ENCODE peak calls at places on chromosomes 12 and 14, in nine cellular contexts. One of them, this sample, is unnamed.

GRCh38 chr12:115210533-115211252 is 526.7 kb upstream of the TBX3 start:
- DNase-seq in heart left ventricle: no peak
- DNase-seq in T-helper 17 cell: no peak
- DNase-seq in CD4-positive, alpha-beta memory T cell: no peak
- DNase-seq in cardiac muscle cell: no peak
- DNase-seq in upper lobe of right lung: no peak
- DNase-seq in CD8-positive, alpha-beta T cell: no peak
- DNase-seq in tibial nerve: no peak
- DNase-seq in iPS DF 6.9: no peak
- DNase-seq in this sample: no peak

GRCh38 chr12:31732926-31733548 is 4.2 kb upstream of the AMN1 start:
- DNase-seq in iPS DF 6.9: no peak
- DNase-seq in T-helper 17 cell: no peak
- DNase-seq in heart left ventricle: no peak
- DNase-seq in CD4-positive, alpha-beta memory T cell: peak; percentile 47
- DNase-seq in upper lobe of right lung: no peak
- DNase-seq in CD8-positive, alpha-beta T cell: no peak
- DNase-seq in tibial nerve: no peak
- DNase-seq in cardiac muscle cell: peak; percentile 80
- DNase-seq in this sample: no peak

GRCh38 chr12:52059582-52060497 is 8.6 kb downstream of the NR4A1 start:
- DNase-seq in tibial nerve: no peak
- DNase-seq in CD4-positive, alpha-beta memory T cell: no peak
- DNase-seq in cardiac muscle cell: peak; percentile 27
- DNase-seq in CD8-positive, alpha-beta T cell: no peak
- DNase-seq in T-helper 17 cell: no peak
- DNase-seq in heart left ventricle: peak; percentile 50
- DNase-seq in upper lobe of right lung: peak; percentile 65
- DNase-seq in iPS DF 6.9: no peak
- DNase-seq in this sample: no peak

GRCh38 chr14:100426331-100426730 is 103.2 kb downstream of the SLC25A47 start:
- DNase-seq in CD8-positive, alpha-beta T cell: no peak
- DNase-seq in tibial nerve: no peak
- DNase-seq in upper lobe of right lung: no peak
- DNase-seq in heart left ventricle: no peak
- DNase-seq in CD4-positive, alpha-beta memory T cell: no peak
- DNase-seq in cardiac muscle cell: no peak
- DNase-seq in T-helper 17 cell: no peak
- DNase-seq in iPS DF 6.9: no peak
- DNase-seq in this sample: no peak

GRCh38 chr14:61514006-61514830 is 181.1 kb upstream of the HIF1A start:
- DNase-seq in iPS DF 6.9: no peak
- DNase-seq in T-helper 17 cell: no peak
- DNase-seq in upper lobe of right lung: no peak
- DNase-seq in CD8-positive, alpha-beta T cell: no peak
- DNase-seq in CD4-positive, alpha-beta memory T cell: no peak
- DNase-seq in cardiac muscle cell: peak; percentile 88
- DNase-seq in heart left ventricle: no peak
- DNase-seq in tibial nerve: no peak
- DNase-seq in this sample: no peak

GRCh38 chr12:108635201-108635996 is 1.7 kb upstream of the SELPLG start:
- DNase-seq in tibial nerve: no peak
- DNase-seq in cardiac muscle cell: no peak
- DNase-seq in T-helper 17 cell: no peak
- DNase-seq in heart left ventricle: peak; percentile 19
- DNase-seq in upper lobe of right lung: no peak
- DNase-seq in CD8-positive, alpha-beta T cell: no peak
- DNase-seq in CD4-positive, alpha-beta memory T cell: peak; percentile 82
- DNase-seq in iPS DF 6.9: no peak
- DNase-seq in this sample: peak; percentile 96

GRCh38 chr12:39441963-39442894 is 691 bp downstream of the KIF21A start:
- DNase-seq in CD4-positive, alpha-beta memory T cell: peak; percentile 56
- DNase-seq in CD8-positive, alpha-beta T cell: peak; percentile 7
- DNase-seq in T-helper 17 cell: peak; percentile 21
- DNase-seq in cardiac muscle cell: peak; percentile 46
- DNase-seq in upper lobe of right lung: no peak
- DNase-seq in tibial nerve: peak; percentile 18
- DNase-seq in iPS DF 6.9: no peak
- DNase-seq in heart left ventricle: peak; percentile 32
- DNase-seq in this sample: peak; percentile 40

GRCh38 chr12:14577344-14577743 is 9.7 kb upstream of the PLBD1 start:
- DNase-seq in T-helper 17 cell: no peak
- DNase-seq in CD8-positive, alpha-beta T cell: no peak
- DNase-seq in heart left ventricle: no peak
- DNase-seq in tibial nerve: no peak
- DNase-seq in iPS DF 6.9: no peak
- DNase-seq in cardiac muscle cell: peak; percentile 23
- DNase-seq in CD4-positive, alpha-beta memory T cell: no peak
- DNase-seq in upper lobe of right lung: no peak
- DNase-seq in this sample: peak; percentile 55

GRCh38 chr14:105945891-105946290 is 419.5 kb downstream of the TMEM121 start:
- DNase-seq in tibial nerve: no peak
- DNase-seq in heart left ventricle: peak; percentile 5
- DNase-seq in cardiac muscle cell: no peak
- DNase-seq in CD4-positive, alpha-beta memory T cell: no peak
- DNase-seq in upper lobe of right lung: no peak
- DNase-seq in T-helper 17 cell: no peak
- DNase-seq in iPS DF 6.9: no peak
- DNase-seq in CD8-positive, alpha-beta T cell: no peak
- DNase-seq in this sample: no peak

GRCh38 chr14:89908712-89909450 is 45.6 kb downstream of the EFCAB11 start:
- DNase-seq in upper lobe of right lung: no peak
- DNase-seq in tibial nerve: no peak
- DNase-seq in iPS DF 6.9: no peak
- DNase-seq in CD8-positive, alpha-beta T cell: no peak
- DNase-seq in cardiac muscle cell: no peak
- DNase-seq in heart left ventricle: no peak
- DNase-seq in CD4-positive, alpha-beta memory T cell: no peak
- DNase-seq in T-helper 17 cell: no peak
- DNase-seq in this sample: no peak

GRCh38 chr12:30304528-30304927 is 391.1 kb downstream of the IPO8 start:
- DNase-seq in cardiac muscle cell: no peak
- DNase-seq in iPS DF 6.9: no peak
- DNase-seq in T-helper 17 cell: no peak
- DNase-seq in tibial nerve: no peak
- DNase-seq in upper lobe of right lung: no peak
- DNase-seq in CD8-positive, alpha-beta T cell: no peak
- DNase-seq in heart left ventricle: no peak
- DNase-seq in CD4-positive, alpha-beta memory T cell: no peak
- DNase-seq in this sample: no peak

GRCh38 chr12:126389215-126389841 is 1324.1 kb downstream of the AACS start:
- DNase-seq in cardiac muscle cell: peak; percentile 75
- DNase-seq in upper lobe of right lung: no peak
- DNase-seq in iPS DF 6.9: no peak
- DNase-seq in tibial nerve: no peak
- DNase-seq in heart left ventricle: no peak
- DNase-seq in T-helper 17 cell: no peak
- DNase-seq in CD4-positive, alpha-beta memory T cell: no peak
- DNase-seq in CD8-positive, alpha-beta T cell: no peak
- DNase-seq in this sample: no peak

GRCh38 chr14:51304956-51305355 is 64.9 kb downstream of the TMX1 start:
- DNase-seq in CD4-positive, alpha-beta memory T cell: no peak
- DNase-seq in T-helper 17 cell: no peak
- DNase-seq in CD8-positive, alpha-beta T cell: no peak
- DNase-seq in iPS DF 6.9: no peak
- DNase-seq in tibial nerve: no peak
- DNase-seq in upper lobe of right lung: no peak
- DNase-seq in heart left ventricle: no peak
- DNase-seq in cardiac muscle cell: peak; percentile 84
- DNase-seq in this sample: no peak

GRCh38 chr12:112941528-112942335 is 3.5 kb downstream of the OAS3 start:
- DNase-seq in iPS DF 6.9: no peak
- DNase-seq in heart left ventricle: no peak
- DNase-seq in T-helper 17 cell: no peak
- DNase-seq in cardiac muscle cell: no peak
- DNase-seq in upper lobe of right lung: no peak
- DNase-seq in tibial nerve: no peak
- DNase-seq in CD4-positive, alpha-beta memory T cell: no peak
- DNase-seq in CD8-positive, alpha-beta T cell: no peak
- DNase-seq in this sample: no peak

GRCh38 chr12:103442187-103442564 is 53.6 kb downstream of the C12orf42 start:
- DNase-seq in upper lobe of right lung: no peak
- DNase-seq in CD4-positive, alpha-beta memory T cell: no peak
- DNase-seq in cardiac muscle cell: no peak
- DNase-seq in CD8-positive, alpha-beta T cell: no peak
- DNase-seq in iPS DF 6.9: no peak
- DNase-seq in heart left ventricle: no peak
- DNase-seq in tibial nerve: no peak
- DNase-seq in T-helper 17 cell: no peak
- DNase-seq in this sample: no peak

GRCh38 chr12:125071456-125071855 is 6.2 kb downstream of the AACS start:
- DNase-seq in T-helper 17 cell: no peak
- DNase-seq in iPS DF 6.9: no peak
- DNase-seq in cardiac muscle cell: no peak
- DNase-seq in tibial nerve: no peak
- DNase-seq in CD8-positive, alpha-beta T cell: no peak
- DNase-seq in CD4-positive, alpha-beta memory T cell: no peak
- DNase-seq in heart left ventricle: no peak
- DNase-seq in upper lobe of right lung: no peak
- DNase-seq in this sample: peak; percentile 76

GRCh38 chr12:76288218-76288617 is 60.0 kb downstream of the BBS10 start:
- DNase-seq in heart left ventricle: no peak
- DNase-seq in cardiac muscle cell: no peak
- DNase-seq in upper lobe of right lung: no peak
- DNase-seq in CD4-positive, alpha-beta memory T cell: no peak
- DNase-seq in tibial nerve: no peak
- DNase-seq in CD8-positive, alpha-beta T cell: no peak
- DNase-seq in iPS DF 6.9: no peak
- DNase-seq in T-helper 17 cell: no peak
- DNase-seq in this sample: no peak

GRCh38 chr12:76290963-76291859 is 57.0 kb downstream of the BBS10 start:
- DNase-seq in tibial nerve: no peak
- DNase-seq in CD8-positive, alpha-beta T cell: no peak
- DNase-seq in cardiac muscle cell: no peak
- DNase-seq in upper lobe of right lung: no peak
- DNase-seq in iPS DF 6.9: no peak
- DNase-seq in heart left ventricle: no peak
- DNase-seq in T-helper 17 cell: no peak
- DNase-seq in CD4-positive, alpha-beta memory T cell: no peak
- DNase-seq in this sample: no peak
- H3K9me3 ChIP-seq in tibial nerve: no peaks in the 10 kb centered on the region
- H3K9me3 ChIP-seq in CD8-positive, alpha-beta T cell: no peaks in the 10 kb centered on the region
- H3K9me3 ChIP-seq in cardiac muscle cell: no peaks in the 10 kb centered on the region
- H3K9me3 ChIP-seq in upper lobe of right lung: no peaks in the 10 kb centered on the region
- H3K9me3 ChIP-seq in iPS DF 6.9: no peaks in the 10 kb centered on the region
- H3K9me3 ChIP-seq in heart left ventricle: no peaks in the 10 kb centered on the region
- H3K9me3 ChIP-seq in T-helper 17 cell: no peaks in the 10 kb centered on the region
- H3K9me3 ChIP-seq in CD4-positive, alpha-beta memory T cell: no peaks in the 10 kb centered on the region
- H3K9me3 ChIP-seq in this sample: no peaks in the 10 kb centered on the region

GRCh38 chr14:66165337-66165736 is 320.8 kb upstream of the CCDC196 start:
- DNase-seq in CD8-positive, alpha-beta T cell: no peak
- DNase-seq in CD4-positive, alpha-beta memory T cell: no peak
- DNase-seq in tibial nerve: no peak
- DNase-seq in upper lobe of right lung: no peak
- DNase-seq in heart left ventricle: no peak
- DNase-seq in T-helper 17 cell: no peak
- DNase-seq in cardiac muscle cell: no peak
- DNase-seq in iPS DF 6.9: no peak
- DNase-seq in this sample: no peak
- H3K9me3 ChIP-seq in CD8-positive, alpha-beta T cell: no peaks in the 10 kb centered on the region
- H3K9me3 ChIP-seq in CD4-positive, alpha-beta memory T cell: no peaks in the 10 kb centered on the region
- H3K9me3 ChIP-seq in tibial nerve: no peaks in the 10 kb centered on the region
- H3K9me3 ChIP-seq in upper lobe of right lung: no peaks in the 10 kb centered on the region
- H3K9me3 ChIP-seq in heart left ventricle: no peaks in the 10 kb centered on the region
- H3K9me3 ChIP-seq in T-helper 17 cell: no peaks in the 10 kb centered on the region
- H3K9me3 ChIP-seq in cardiac muscle cell: no peaks in the 10 kb centered on the region
- H3K9me3 ChIP-seq in iPS DF 6.9: no peaks in the 10 kb centered on the region
- H3K9me3 ChIP-seq in this sample: no peaks in the 10 kb centered on the region

GRCh38 chr12:99769581-99769980 is 122.0 kb downstream of the GARIN6 start:
- DNase-seq in heart left ventricle: no peak
- DNase-seq in CD8-positive, alpha-beta T cell: no peak
- DNase-seq in tibial nerve: no peak
- DNase-seq in cardiac muscle cell: no peak
- DNase-seq in iPS DF 6.9: no peak
- DNase-seq in CD4-positive, alpha-beta memory T cell: no peak
- DNase-seq in upper lobe of right lung: no peak
- DNase-seq in T-helper 17 cell: no peak
- DNase-seq in this sample: no peak
- H3K9me3 ChIP-seq in heart left ventricle: peaks cover 4% of the 10 kb centered on the region
- H3K9me3 ChIP-seq in CD8-positive, alpha-beta T cell: no peaks in the 10 kb centered on the region
- H3K9me3 ChIP-seq in tibial nerve: no peaks in the 10 kb centered on the region
- H3K9me3 ChIP-seq in cardiac muscle cell: no peaks in the 10 kb centered on the region
- H3K9me3 ChIP-seq in iPS DF 6.9: no peaks in the 10 kb centered on the region
- H3K9me3 ChIP-seq in CD4-positive, alpha-beta memory T cell: no peaks in the 10 kb centered on the region
- H3K9me3 ChIP-seq in upper lobe of right lung: no peaks in the 10 kb centered on the region
- H3K9me3 ChIP-seq in T-helper 17 cell: no peaks in the 10 kb centered on the region
- H3K9me3 ChIP-seq in this sample: no peaks in the 10 kb centered on the region

DNA sequence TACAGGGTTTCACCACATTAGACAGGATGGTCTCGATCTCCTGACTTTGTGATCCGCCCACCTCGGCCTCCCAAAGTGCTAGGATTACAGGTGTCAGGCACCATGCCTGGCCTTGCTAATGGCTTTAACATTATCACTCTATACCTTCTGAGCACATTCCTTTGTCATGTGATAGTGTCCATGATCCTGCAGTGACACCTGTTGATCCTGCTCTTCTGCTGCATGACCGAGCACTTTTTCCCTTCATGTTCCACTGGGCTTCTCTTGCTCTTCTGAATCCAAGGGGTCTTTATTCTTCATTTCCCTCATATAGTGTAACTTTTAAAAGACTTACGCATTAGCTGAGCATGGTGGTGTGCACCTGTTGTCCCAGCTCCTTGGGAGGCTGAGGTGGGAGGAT is 11.6 kb downstream of the ZNF268 start:
- DNase-seq in tibial nerve: no peak
- DNase-seq in upper lobe of right lung: no peak
- DNase-seq in CD4-positive, alpha-beta memory T cell: no peak
- DNase-seq in T-helper 17 cell: no peak
- DNase-seq in iPS DF 6.9: no peak
- DNase-seq in heart left ventricle: no peak
- DNase-seq in CD8-positive, alpha-beta T cell: no peak
- DNase-seq in cardiac muscle cell: no peak
- DNase-seq in this sample: no peak
- H3K9me3 ChIP-seq in tibial nerve: peaks cover 86% of the 10 kb centered on the region
- H3K9me3 ChIP-seq in upper lobe of right lung: peaks cover 86% of the 10 kb centered on the region
- H3K9me3 ChIP-seq in CD4-positive, alpha-beta memory T cell: peaks cover 55% of the 10 kb centered on the region
- H3K9me3 ChIP-seq in T-helper 17 cell: peaks cover 52% of the 10 kb centered on the region
- H3K9me3 ChIP-seq in iPS DF 6.9: peaks cover 10% of the 10 kb centered on the region
- H3K9me3 ChIP-seq in heart left ventricle: peaks cover 92% of the 10 kb centered on the region
- H3K9me3 ChIP-seq in CD8-positive, alpha-beta T cell: peaks cover 51% of the 10 kb centered on the region
- H3K9me3 ChIP-seq in cardiac muscle cell: peaks cover 6% of the 10 kb centered on the region
- H3K9me3 ChIP-seq in this sample: peaks cover 48% of the 10 kb centered on the region